ENCODE peak calls at places on chromosome X, in seven cellular contexts. Q is GM20000, V is RWPE1, J is fibroblast of the aortic adventitia, A is AG04450, L is choroid plexus epithelial cell, K is pancreas. C is an unnamed sample.

GRCh38 chrX:136369377-136369776 is 68.6 kb downstream of the ADGRG4 start:
- DNase-seq in Q (no peak), V (no peak), J (no peak), A (no peak), L (peak; percentile 1), K (no peak), C (no peak)

GRCh38 chrX:44621088-44621487 is 78.4 kb upstream of the FUNDC1 start:
- DNase-seq in Q (no peak), V (no peak), J (no peak), A (no peak), L (no peak), K (no peak), C (no peak)

GRCh38 chrX:140713174-140713539 is 3.6 kb downstream of the LINC00632 start:
- DNase-seq in Q (no peak), V (no peak), J (no peak), A (no peak), L (no peak), K (no peak), C (no peak)

GRCh38 chrX:114924846-114925245 is 92.6 kb downstream of the IL13RA2 start:
- DNase-seq in Q (no peak), V (no peak), J (peak; percentile 89), A (peak; percentile 4), L (peak; percentile 73), K (no peak), C (peak; percentile 37)

GRCh38 chrX:145821898-145822567 is 4.4 kb downstream of the SLITRK2 start:
- DNase-seq in Q (no peak), V (no peak), J (no peak), A (no peak), L (no peak), K (no peak), C (no peak)

GRCh38 chrX:84078991-84079390 is 109.0 kb downstream of the RPS6KA6 start:
- DNase-seq in Q (no peak), V (no peak), J (no peak), A (no peak), L (no peak), K (no peak), C (no peak)

GRCh38 chrX:44071847-44072545 is 98.8 kb upstream of the NDP start:
- DNase-seq in Q (no peak), V (peak; percentile 79), J (peak; percentile 30), A (no peak), L (peak; percentile 66), K (no peak), C (peak; percentile 59)

GRCh38 chrX:67437821-67438220 is 106.0 kb upstream of the AR start:
- DNase-seq in Q (no peak), V (no peak), J (no peak), A (no peak), L (no peak), K (no peak), C (no peak)

GRCh38 chrX:111646515-111646914 is 34.5 kb upstream of the ALG13 start:
- DNase-seq in Q (no peak), V (no peak), J (no peak), A (no peak), L (no peak), K (no peak), C (no peak)

GRCh38 chrX:134999469-134999868 is 8.7 kb downstream of the SMIM10 start:
- DNase-seq in Q (peak; percentile 22), V (peak; percentile 8), J (peak; percentile 71), A (no peak), L (peak; percentile 71), K (no peak), C (peak; percentile 61)

GRCh38 chrX:44314259-44314734 is 29.2 kb downstream of the EFHC2 start:
- DNase-seq in Q (no peak), V (no peak), J (peak; percentile 67), A (peak; percentile 0), L (peak; percentile 44), K (no peak), C (no peak)

GRCh38 chrX:71579990-71580380 is 1.7 kb downstream of the GCNA start:
- DNase-seq in Q (no peak), V (no peak), J (no peak), A (no peak), L (no peak), K (no peak), C (no peak)

GRCh38 chrX:23938690-23939089 is 30.9 kb downstream of the CXorf58 start:
- DNase-seq in Q (no peak), V (no peak), J (peak; percentile 81), A (no peak), L (peak; percentile 30), K (no peak), C (no peak)

GRCh38 chrX:21645437-21646220 is 12.5 kb downstream of the KLHL34 start:
- DNase-seq in Q (no peak), V (no peak), J (no peak), A (no peak), L (no peak), K (no peak), C (no peak)

GRCh38 chrX:100750901-100751300 is 19.0 kb upstream of the SYTL4 start:
- DNase-seq in Q (no peak), V (no peak), J (no peak), A (no peak), L (no peak), K (no peak), C (peak; percentile 18)

GRCh38 chrX:130263016-130263415 is 5.7 kb downstream of the ZNF280C start:
- DNase-seq in Q (no peak), V (no peak), J (peak; percentile 37), A (no peak), L (no peak), K (no peak), C (no peak)

GRCh38 chrX:130264573-130264972 is 4.1 kb downstream of the ZNF280C start:
- DNase-seq in Q (no peak), V (no peak), J (peak; percentile 23), A (no peak), L (peak; percentile 38), K (no peak), C (no peak)

DNA sequence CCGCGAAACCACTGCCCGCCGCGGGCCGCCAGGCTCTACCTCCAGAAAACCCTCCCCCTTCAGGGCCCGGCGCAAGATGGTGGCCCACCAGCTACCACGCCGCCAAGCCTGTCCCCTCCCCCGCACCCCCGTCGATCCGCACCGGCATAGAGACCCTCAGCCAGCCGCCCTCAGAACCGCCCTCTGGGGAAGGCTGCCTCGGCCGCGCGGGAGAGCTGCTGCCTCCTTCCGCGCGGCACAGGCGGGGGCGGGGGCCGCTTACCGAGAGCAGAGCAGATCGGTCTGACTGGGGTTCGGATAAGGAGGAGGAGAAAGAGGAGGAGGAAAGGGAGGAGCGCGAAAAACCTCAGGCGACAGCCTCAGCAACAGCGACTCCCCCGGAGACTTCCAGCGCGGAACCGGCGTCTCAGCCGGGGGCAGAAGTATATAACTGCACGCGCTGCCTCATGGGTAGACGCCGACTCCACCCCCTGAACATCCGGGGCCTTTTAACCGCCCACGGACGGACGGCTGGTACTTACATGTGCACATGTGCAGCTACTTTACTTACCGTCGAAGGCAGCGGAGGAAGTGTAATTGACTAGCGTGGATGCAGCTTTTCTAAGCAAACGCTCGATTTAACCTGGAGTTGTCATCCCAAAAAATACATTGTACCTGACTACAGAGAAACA is at the start of gene ZNF280C:
- DNase-seq in Q (peak; percentile 87), V (peak; percentile 84), J (peak; percentile 89), A (peak; percentile 79), L (peak; percentile 96), K (peak; percentile 84), C (peak; percentile 91)
- TF ChIP-seq CTCF in Q (no peak), V (peak; percentile 29), J (peak; percentile 37), A (peak; percentile 36), L (peak; percentile 49), K (no peak), C (peak; percentile 50)

DNA sequence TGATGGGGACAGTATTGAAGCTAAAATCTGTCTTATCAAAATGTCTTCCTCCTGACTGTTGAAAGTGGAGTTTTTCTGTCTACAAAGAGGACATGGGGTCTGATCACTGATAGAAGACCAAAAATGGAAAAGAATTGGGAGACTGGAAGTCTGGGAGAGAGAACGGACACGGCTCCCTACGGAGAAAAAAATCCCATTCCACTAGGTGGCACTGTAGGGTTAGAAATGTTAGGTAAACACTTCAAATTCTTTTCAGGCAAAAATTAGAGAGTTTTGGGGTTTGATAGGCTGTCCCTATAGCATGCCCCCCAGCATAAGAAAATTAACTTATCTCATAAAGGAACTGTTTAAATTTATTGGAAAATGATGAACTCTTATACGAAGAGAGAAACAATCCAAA is 200.5 kb downstream of the FAM133A start:
- DNase-seq in Q (no peak), V (peak; percentile 4), J (peak; percentile 19), A (no peak), L (peak; percentile 1), K (no peak), C (no peak)
- TF ChIP-seq CTCF in Q (no peak), V (peak; percentile 44), J (peak; percentile 36), A (no peak), L (peak; percentile 22), K (peak; percentile 46), C (peak; percentile 69)

GRCh38 chrX:133742602-133743305 is 242.6 kb downstream of the GPC3 start:
- DNase-seq in Q (no peak), V (no peak), J (no peak), A (no peak), L (no peak), K (no peak), C (no peak)

GRCh38 chrX:133741303-133741702 is 244.1 kb downstream of the GPC3 start:
- DNase-seq in Q (no peak), V (no peak), J (no peak), A (no peak), L (peak; percentile 8), K (no peak), C (no peak)

GRCh38 chrX:133749370-133749769 is 236.0 kb downstream of the GPC3 start:
- DNase-seq in Q (no peak), V (no peak), J (no peak), A (no peak), L (no peak), K (no peak), C (no peak)

GRCh38 chrX:133746593-133746992 is 238.8 kb downstream of the GPC3 start:
- DNase-seq in Q (no peak), V (no peak), J (no peak), A (no peak), L (no peak), K (no peak), C (no peak)

DNA sequence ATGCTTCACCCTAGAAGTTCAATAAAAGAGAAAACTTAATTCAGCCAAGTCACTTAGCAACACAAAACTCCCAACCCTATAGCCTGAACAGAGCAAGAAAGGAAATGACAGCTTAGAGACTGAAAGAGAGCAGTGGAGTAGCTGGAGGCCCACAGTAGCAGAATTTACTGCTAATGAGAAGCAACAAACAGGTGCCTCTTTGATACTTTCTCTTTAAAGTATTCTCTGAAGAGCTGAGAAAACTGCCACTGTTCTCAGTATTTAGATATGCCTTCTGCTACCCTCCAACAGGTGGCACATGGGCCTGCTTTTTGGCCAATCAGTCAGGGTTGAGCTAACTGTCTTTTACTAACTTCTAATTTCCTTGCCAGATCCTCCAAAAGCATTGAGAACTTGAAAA is 240.0 kb downstream of the GPC3 start:
- DNase-seq in Q (no peak), V (no peak), J (no peak), A (no peak), L (no peak), K (no peak), C (no peak)
- TF ChIP-seq CTCF in Q (no peak), V (no peak), J (no peak), A (no peak), L (no peak), K (no peak), C (no peak)

GRCh38 chrX:38256019-38256418 is 35.3 kb upstream of the SRPX start:
- DNase-seq in Q (no peak), V (no peak), J (no peak), A (no peak), L (no peak), K (no peak), C (no peak)

GRCh38 chrX:38262715-38263620 is 42.3 kb upstream of the SRPX start:
- DNase-seq in Q (no peak), V (no peak), J (peak; percentile 62), A (peak; percentile 21), L (peak; percentile 51), K (no peak), C (peak; percentile 45)

GRCh38 chrX:38260231-38260630 is 39.6 kb upstream of the SRPX start:
- DNase-seq in Q (peak; percentile 52), V (peak; percentile 34), J (no peak), A (no peak), L (peak; percentile 53), K (no peak), C (no peak)
- TF ChIP-seq CTCF in Q (peak; percentile 32), V (no peak), J (peak; percentile 30), A (peak; percentile 45), L (peak; percentile 67), K (no peak), C (peak; percentile 66)